ENCODE peak calls at places on chromosomes 4 and X, in ten cellular contexts. C is lung; X is CD8-positive, alpha-beta T cell; Y is fibroblast of lung; R is HCT116; V is PC-9; Q is heart right ventricle; Z is colonic mucosa; U is adrenal gland; M is Calu3. B is an unnamed sample.

GRCh38 chr4:113978105-113978504 is 1.3 kb downstream of the ARSJ start:
- DNase-seq in Z (no peak), M (no peak), R (no peak), Q (no peak), U (no peak), Y (no peak), V (no peak), X (no peak), C (no peak), B (no peak)

GRCh38 chr4:38162240-38162784 is 202.1 kb downstream of the PTTG2 start:
- DNase-seq in Q (no peak), C (peak; percentile 31), R (peak; percentile 63), X (no peak), Y (peak; percentile 91), V (peak; percentile 82), U (peak; percentile 73), Z (peak; percentile 40), M (peak; percentile 73), B (no peak)

GRCh38 chr4:11635336-11635735 is 206.6 kb upstream of the HS3ST1 start:
- DNase-seq in Q (no peak), V (peak; percentile 71), Z (no peak), Y (peak; percentile 93), R (peak; percentile 88), X (no peak), M (peak; percentile 56), U (no peak), C (no peak), B (no peak)

GRCh38 chr4:137819964-137820383 is 287.7 kb upstream of the PCDH18 start:
- DNase-seq in Q (no peak), R (peak; percentile 50), U (no peak), Z (no peak), X (no peak), V (peak; percentile 12), Y (peak; percentile 55), M (peak; percentile 32), C (no peak), B (no peak)

GRCh38 chr4:88623097-88623496 is 30.8 kb downstream of the HERC3 start:
- DNase-seq in M (no peak), C (no peak), U (peak; percentile 60), R (no peak), Y (peak; percentile 92), Z (no peak), X (no peak), Q (no peak), V (no peak), B (no peak)

GRCh38 chrX:119791437-119792231 is at the start of gene RPL39:
- DNase-seq in C (peak; percentile 79), Z (peak; percentile 82), U (peak; percentile 83), M (peak; percentile 79), Y (peak; percentile 89), X (peak; percentile 57), V (peak; percentile 84), Q (peak; percentile 75), R (peak; percentile 76), B (peak; percentile 75)

GRCh38 chr4:153595894-153596601 is 88.0 kb upstream of the TLR2 start:
- DNase-seq in X (no peak), U (no peak), R (no peak), Q (no peak), Y (no peak), Z (no peak), V (no peak), M (no peak), C (no peak), B (no peak)

GRCh38 chrX:107601326-107601725 is 27.0 kb upstream of the PRPS1 start:
- DNase-seq in Q (no peak), R (no peak), Y (no peak), X (no peak), C (no peak), M (no peak), Z (no peak), U (no peak), V (no peak), B (no peak)

GRCh38 chr4:174110180-174110579 is 173.3 kb downstream of the FBXO8 start:
- DNase-seq in C (no peak), U (no peak), V (no peak), M (no peak), Z (no peak), Y (no peak), X (no peak), Q (no peak), R (no peak), B (no peak)

GRCh38 chr4:86452323-86452995 is 92.6 kb upstream of the MAPK10 start:
- DNase-seq in Y (no peak), M (no peak), U (no peak), R (no peak), Q (peak; percentile 15), V (no peak), C (no peak), Z (no peak), X (no peak), B (no peak)

GRCh38 chr4:70297581-70297980 is 37.2 kb upstream of the CABS1 start:
- DNase-seq in C (no peak), U (no peak), V (no peak), M (no peak), X (no peak), R (no peak), Y (no peak), Z (no peak), Q (no peak), B (no peak)

GRCh38 chr4:10180927-10181744 is 64.5 kb upstream of the WDR1 start:
- DNase-seq in C (no peak), Q (no peak), M (no peak), X (no peak), Z (no peak), U (no peak), V (no peak), R (no peak), Y (peak; percentile 7), B (no peak)

GRCh38 chrX:107107459-107107858 is 11.2 kb downstream of the RBM41 start:
- DNase-seq in R (no peak), X (no peak), M (no peak), Q (no peak), C (no peak), Y (peak; percentile 35), U (no peak), V (no peak), Z (no peak), B (no peak)

GRCh38 chr4:83996254-83996653 is 460.3 kb downstream of the GPAT3 start:
- DNase-seq in V (no peak), Z (no peak), Y (no peak), Q (no peak), U (no peak), M (no peak), X (no peak), R (no peak), C (no peak), B (no peak)

GRCh38 chr4:83989835-83990234 is 453.9 kb downstream of the GPAT3 start:
- DNase-seq in Y (no peak), Z (no peak), M (no peak), C (no peak), X (no peak), U (no peak), V (no peak), R (no peak), Q (no peak), B (no peak)

GRCh38 chr4:83993774-83994173 is 457.9 kb downstream of the GPAT3 start:
- DNase-seq in M (no peak), Y (no peak), R (no peak), U (no peak), X (no peak), Z (no peak), V (no peak), Q (no peak), C (no peak), B (no peak)
- TF ChIP-seq CTCF in M (no peak), Y (no peak), R (peak; percentile 53), U (no peak), X (no peak), Z (no peak), V (no peak), Q (no peak), C (no peak), B (no peak)

DNA sequence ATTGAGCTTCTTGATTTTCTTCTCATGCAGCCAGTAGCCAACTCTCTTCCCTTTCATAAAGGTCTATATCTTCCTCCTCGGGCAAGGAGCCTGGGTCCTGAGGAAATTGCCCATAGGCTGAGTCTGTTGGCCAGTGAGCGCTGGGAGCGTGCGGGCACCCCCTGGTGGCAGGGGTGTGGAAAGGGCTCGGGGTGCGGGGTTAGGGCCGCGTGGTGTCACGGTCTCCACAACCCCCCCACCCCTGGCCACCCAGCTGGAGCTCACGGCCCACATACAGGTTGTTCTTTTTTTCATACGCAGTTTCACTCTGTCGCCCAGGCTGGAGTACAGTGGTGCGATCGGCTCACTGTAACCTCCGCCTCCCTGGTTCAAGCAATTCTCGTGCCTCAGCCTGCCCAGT is 13.1 kb downstream of the RBM10 start:
- DNase-seq in Z (no peak), Q (no peak), C (no peak), R (no peak), X (no peak), V (no peak), M (no peak), Y (no peak), U (peak; percentile 12), B (no peak)
- TF ChIP-seq CTCF in Z (no peak), Q (no peak), C (no peak), R (peak; percentile 32), X (no peak), V (no peak), M (no peak), Y (no peak), U (no peak), B (no peak)

GRCh38 chr4:156472624-156473023 is 499.0 kb downstream of the PDGFC start:
- DNase-seq in X (no peak), M (no peak), Z (no peak), V (no peak), Y (peak; percentile 65), C (no peak), U (no peak), Q (no peak), R (no peak), B (no peak)
- TF ChIP-seq CTCF in X (no peak), M (no peak), Z (no peak), V (no peak), Y (no peak), C (no peak), U (no peak), Q (no peak), R (no peak), B (no peak)

GRCh38 chrX:65838674-65839073 is 171.2 kb downstream of the MSN start:
- DNase-seq in U (no peak), M (no peak), R (no peak), Q (no peak), V (no peak), C (no peak), Y (no peak), Z (no peak), X (no peak), B (no peak)

GRCh38 chrX:65841263-65841662 is 173.8 kb downstream of the MSN start:
- DNase-seq in V (no peak), X (no peak), U (no peak), R (no peak), Y (no peak), M (no peak), Q (no peak), Z (no peak), C (no peak), B (no peak)

DNA sequence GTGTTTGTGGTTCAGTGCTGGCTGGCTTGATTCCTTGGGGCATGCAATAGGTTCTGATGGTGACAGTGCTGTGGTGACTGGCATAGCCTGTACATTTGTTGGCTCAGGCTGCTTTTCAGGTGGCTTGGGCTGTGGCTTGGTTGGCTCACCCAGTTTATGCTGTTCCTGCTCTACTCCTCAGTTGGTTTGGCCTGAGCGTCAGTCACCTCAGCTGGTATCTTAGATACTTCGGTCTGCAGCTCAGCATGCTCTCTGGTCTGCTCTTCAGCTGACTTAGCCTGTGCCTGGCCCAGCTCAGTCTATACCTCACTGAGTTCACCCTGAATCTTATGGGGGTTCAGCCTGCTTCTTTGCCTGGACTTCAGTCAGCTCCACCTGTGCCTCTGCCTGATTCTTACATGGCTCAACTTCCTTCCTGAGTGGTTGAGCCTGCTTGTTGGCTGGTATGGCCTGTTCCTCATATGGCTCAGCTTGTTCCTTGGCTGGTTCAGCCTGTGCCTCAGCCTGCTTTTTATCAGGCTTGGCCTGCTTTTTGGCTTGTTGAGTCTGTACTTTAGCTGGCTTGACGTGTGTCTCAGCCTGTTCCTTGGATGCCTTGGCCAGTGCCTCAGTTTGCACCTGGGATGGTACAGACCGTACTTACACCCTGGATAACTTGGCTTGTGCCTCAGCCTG is 170.6 kb downstream of the MSN start:
- DNase-seq in X (no peak), Z (no peak), V (no peak), R (no peak), Q (no peak), U (no peak), C (no peak), M (no peak), Y (no peak), B (no peak)
- TF ChIP-seq CTCF in X (no peak), Z (no peak), V (no peak), R (no peak), Q (no peak), U (no peak), C (no peak), M (no peak), Y (no peak), B (no peak)